ENCODE peak calls at places on chromosome 9, in eight cellular contexts. V is body of pancreas, S is cardiac muscle cell, W is tibial artery, Q is psoas muscle, N is astrocyte of the cerebellum, C is lower lobe of right lung, H is IMR-90. L is an unnamed sample.

GRCh38 chr9:19939890-19940289 is 151.1 kb upstream of the SLC24A2 start:
- DNase-seq in V (no peak), S (no peak), W (no peak), Q (no peak), N (no peak), C (no peak), H (no peak), L (no peak)

GRCh38 chr9:129962889-129963703 is 79.9 kb downstream of the FNBP1 start:
- DNase-seq in V (peak; percentile 17), S (peak; percentile 28), W (peak; percentile 50), Q (no peak), N (no peak), C (peak; percentile 51), H (peak; percentile 49), L (no peak)

GRCh38 chr9:21709464-21710058 is 92.9 kb upstream of the MTAP start:
- DNase-seq in V (peak; percentile 74), S (peak; percentile 66), W (peak; percentile 79), Q (no peak), N (no peak), C (no peak), H (peak; percentile 53), L (no peak)

GRCh38 chr9:133973791-133974630 is 18.1 kb downstream of the VAV2 start:
- DNase-seq in V (peak; percentile 78), S (no peak), W (no peak), Q (no peak), N (no peak), C (peak; percentile 46), H (no peak), L (no peak)

GRCh38 chr9:137300607-137301085 is 1.4 kb downstream of the NRARP start:
- DNase-seq in V (peak; percentile 69), S (peak; percentile 39), W (no peak), Q (no peak), N (no peak), C (no peak), H (peak; percentile 20), L (no peak)

GRCh38 chr9:77018058-77019009 is 1.1 kb upstream of the FOXB2 start:
- DNase-seq in V (no peak), S (peak; percentile 53), W (no peak), Q (no peak), N (no peak), C (no peak), H (no peak), L (no peak)

GRCh38 chr9:128845186-128845931 is 15.8 kb upstream of the SPOUT1 start:
- DNase-seq in V (no peak), S (peak; percentile 37), W (no peak), Q (no peak), N (no peak), C (peak; percentile 8), H (no peak), L (no peak)

GRCh38 chr9:35797311-35798109 is 6.1 kb downstream of the NPR2 start:
- DNase-seq in V (no peak), S (no peak), W (no peak), Q (no peak), N (no peak), C (no peak), H (peak; percentile 18), L (no peak)

GRCh38 chr9:70421020-70421271 is 6.5 kb upstream of the KLF9 start:
- DNase-seq in V (no peak), S (no peak), W (no peak), Q (no peak), N (no peak), C (no peak), H (no peak), L (no peak)
- H3K4me3 ChIP-seq in V (no peak overlapping the region), S (peak overlapping the region; percentile 35), W (peak overlapping the region; percentile 54), Q (peak overlapping the region; percentile 76), N (peak overlapping the region; percentile 48), C (peak overlapping the region; percentile 56), H (no peak overlapping the region), L (peak overlapping the region; percentile 62)

GRCh38 chr9:31140316-31140715 is 1244.1 kb upstream of the ACO1 start:
- DNase-seq in V (no peak), S (peak; percentile 22), W (no peak), Q (no peak), N (peak; percentile 35), C (no peak), H (no peak), L (no peak)
- TF ChIP-seq CTCF in V (peak; percentile 44), S (peak; percentile 51), W (no peak), Q (no peak), N (peak; percentile 28), C (peak; percentile 21), H (peak; percentile 20), L (no peak)

GRCh38 chr9:92944921-92945320 is 2.4 kb upstream of the FGD3 start:
- DNase-seq in V (no peak), S (no peak), W (no peak), Q (no peak), N (no peak), C (no peak), H (no peak), L (no peak)
- H3K4me3 ChIP-seq in V (no peak overlapping the region), S (no peak overlapping the region), W (no peak overlapping the region), Q (no peak overlapping the region), N (no peak overlapping the region), C (no peak overlapping the region), H (no peak overlapping the region), L (no peak overlapping the region)

DNA sequence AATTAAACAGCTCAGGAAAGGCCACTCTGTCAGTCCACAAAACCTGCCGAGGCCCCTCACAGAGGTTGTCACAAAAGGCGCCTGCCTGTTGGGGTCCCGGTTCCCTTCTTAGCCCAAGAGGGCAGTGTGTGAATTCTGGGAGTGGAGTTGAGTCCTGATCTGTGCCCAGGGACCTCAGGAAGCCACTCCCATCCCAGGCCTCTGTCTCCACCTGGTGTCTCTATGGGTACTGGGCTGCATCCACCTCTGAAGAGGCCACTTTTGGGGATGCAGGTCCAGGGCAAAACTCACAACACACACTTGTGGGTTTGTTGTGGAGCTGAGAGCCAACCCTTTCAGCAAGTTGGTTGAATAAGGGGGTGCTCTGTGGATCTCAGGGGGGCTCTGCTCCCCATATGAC is 74.3 kb upstream of the STXBP1 start:
- DNase-seq in V (no peak), S (no peak), W (no peak), Q (no peak), N (no peak), C (no peak), H (no peak), L (no peak)
- TF ChIP-seq CTCF in V (peak; percentile 14), S (peak; percentile 24), W (peak; percentile 19), Q (no peak), N (peak; percentile 60), C (no peak), H (peak; percentile 32), L (peak; percentile 40)

GRCh38 chr9:38685535-38685934 is 34.4 kb downstream of the FAM240B start:
- DNase-seq in V (no peak), S (no peak), W (no peak), Q (no peak), N (no peak), C (no peak), H (no peak), L (no peak)

GRCh38 chr9:38683336-38683735 is 36.6 kb downstream of the FAM240B start:
- DNase-seq in V (no peak), S (no peak), W (no peak), Q (no peak), N (no peak), C (no peak), H (no peak), L (no peak)

GRCh38 chr9:38681747-38682227 is 38.1 kb downstream of the FAM240B start:
- DNase-seq in V (no peak), S (no peak), W (no peak), Q (no peak), N (peak; percentile 90), C (no peak), H (peak; percentile 24), L (peak; percentile 3)

GRCh38 chr9:38680827-38681226 is 39.1 kb downstream of the FAM240B start:
- DNase-seq in V (no peak), S (no peak), W (no peak), Q (no peak), N (no peak), C (no peak), H (no peak), L (no peak)

GRCh38 chr9:38682713-38683112 is 37.2 kb downstream of the FAM240B start:
- DNase-seq in V (no peak), S (no peak), W (no peak), Q (no peak), N (peak; percentile 78), C (no peak), H (peak; percentile 84), L (peak; percentile 2)
- H3K4me3 ChIP-seq in V (no peak overlapping the region), S (no peak overlapping the region), W (no peak overlapping the region), Q (no peak overlapping the region), N (no peak overlapping the region), C (no peak overlapping the region), H (no peak overlapping the region), L (no peak overlapping the region)

DNA sequence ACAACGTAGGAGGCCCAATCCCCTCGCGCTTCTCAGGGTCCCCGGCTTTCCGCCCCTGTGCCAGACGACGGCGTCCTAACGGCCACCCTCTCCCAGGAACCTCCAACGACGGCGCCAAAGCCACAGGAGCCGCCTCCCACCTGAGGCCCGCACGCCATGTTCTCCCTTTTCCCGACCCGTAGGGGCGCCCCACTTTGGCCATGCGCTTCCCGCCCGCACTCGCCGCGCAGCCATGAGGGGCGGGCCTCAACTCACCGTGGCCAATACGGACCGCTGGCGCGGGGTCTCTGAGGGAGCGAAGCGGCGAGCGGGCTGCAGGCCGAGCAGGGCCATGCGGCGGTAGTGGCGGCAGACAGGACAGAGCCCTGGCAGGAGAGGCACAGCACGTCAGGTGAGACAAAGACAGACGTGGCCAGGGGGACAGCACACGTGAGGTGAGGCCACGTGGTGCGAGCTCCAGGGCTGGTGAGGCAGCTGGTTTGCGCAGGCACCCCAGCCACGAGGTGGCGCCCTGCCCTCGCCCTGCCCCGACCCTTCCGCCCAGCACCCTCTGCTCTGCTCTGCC is 1005.5 kb upstream of the PTPRD start:
- DNase-seq in V (peak; percentile 5), S (no peak), W (no peak), Q (peak; percentile 10), N (no peak), C (no peak), H (no peak), L (no peak)
- TF ChIP-seq CTCF in V (no peak), S (no peak), W (no peak), Q (no peak), N (no peak), C (no peak), H (no peak), L (no peak)

DNA sequence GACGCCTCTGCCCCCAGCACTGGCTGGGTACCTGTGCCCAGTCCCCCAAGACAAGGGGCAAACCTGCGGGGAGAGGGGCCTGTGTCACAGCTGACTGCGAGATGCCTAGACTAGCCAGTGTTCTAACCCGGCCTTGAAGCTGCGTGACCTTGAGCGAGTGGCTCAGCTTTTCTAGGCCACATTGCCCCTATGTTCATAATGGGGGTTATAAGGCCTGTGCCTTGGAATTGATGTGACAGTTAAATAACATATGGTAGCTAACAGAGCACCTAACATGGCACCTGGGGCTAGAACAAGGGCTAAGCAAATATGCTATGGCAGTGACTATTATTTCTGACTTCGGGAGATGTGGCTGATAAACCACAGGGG is 22.8 kb upstream of the COL27A1 start:
- DNase-seq in V (no peak), S (no peak), W (no peak), Q (no peak), N (no peak), C (no peak), H (no peak), L (no peak)
- H3K4me3 ChIP-seq in V (no peak overlapping the region), S (no peak overlapping the region), W (no peak overlapping the region), Q (no peak overlapping the region), N (no peak overlapping the region), C (no peak overlapping the region), H (no peak overlapping the region), L (no peak overlapping the region)

GRCh38 chr9:127305450-127306226 is 41.1 kb downstream of the GARNL3 start:
- DNase-seq in V (no peak), S (no peak), W (no peak), Q (no peak), N (no peak), C (no peak), H (no peak), L (no peak)
- TF ChIP-seq CTCF in V (no peak), S (no peak), W (no peak), Q (no peak), N (no peak), C (no peak), H (no peak), L (peak; percentile 9)